ENCODE peak calls at places on chromosomes 16 and 17, in seven cellular contexts. T, B, W, S, N, M and C are unnamed samples.

GRCh38 chr17:58303981-58304734 is 23.4 kb upstream of the MPO start:
- DNase-seq in T (no peak), B (peak; percentile 8), W (no peak), S (peak; percentile 24), N (no peak), M (peak; percentile 52), C (no peak)

GRCh38 chr17:78272181-78272913 is 40.9 kb downstream of the TMEM235 start:
- DNase-seq in T (no peak), B (no peak), W (no peak), S (peak; percentile 30), N (peak; percentile 50), M (no peak), C (peak; percentile 95)

GRCh38 chr17:64004903-64005733 is 7.0 kb downstream of the PRR29 start:
- DNase-seq in T (no peak), B (no peak), W (no peak), S (no peak), N (no peak), M (no peak), C (no peak)

GRCh38 chr16:61887903-61888302 is 148.3 kb downstream of the CDH8 start:
- DNase-seq in T (no peak), B (no peak), W (no peak), S (peak; percentile 78), N (no peak), M (no peak), C (peak; percentile 39)

GRCh38 chr16:84509032-84509950 is 4.8 kb upstream of the MEAK7 start:
- DNase-seq in T (no peak), B (no peak), W (no peak), S (no peak), N (no peak), M (no peak), C (no peak)

GRCh38 chr16:10556240-10556639 is 24.2 kb downstream of the EMP2 start:
- DNase-seq in T (no peak), B (no peak), W (no peak), S (no peak), N (no peak), M (no peak), C (no peak)

GRCh38 chr17:79505199-79505598 is 105.7 kb downstream of the RBFOX3 start:
- DNase-seq in T (no peak), B (no peak), W (no peak), S (no peak), N (no peak), M (no peak), C (no peak)

GRCh38 chr17:5921919-5922318 is 148.3 kb upstream of the WSCD1 start:
- DNase-seq in T (no peak), B (peak; percentile 22), W (no peak), S (no peak), N (no peak), M (no peak), C (peak; percentile 5)

GRCh38 chr17:42553161-42553818 is 567 bp downstream of the HSD17B1 start:
- DNase-seq in T (no peak), B (no peak), W (no peak), S (no peak), N (no peak), M (no peak), C (peak; percentile 66)

GRCh38 chr17:43782903-43783462 is 2.7 kb downstream of the CFAP97D1 start:
- DNase-seq in T (no peak), B (no peak), W (no peak), S (no peak), N (no peak), M (no peak), C (no peak)

GRCh38 chr16:52069866-52070265 is 477.1 kb downstream of the TOX3 start:
- DNase-seq in T (no peak), B (no peak), W (no peak), S (peak; percentile 25), N (no peak), M (peak; percentile 22), C (no peak)

GRCh38 chr17:17785407-17785806 is 51.4 kb downstream of the SREBF1 start:
- DNase-seq in T (no peak), B (no peak), W (peak; percentile 28), S (no peak), N (no peak), M (no peak), C (no peak)
- H3K27ac ChIP-seq in T (no peak overlapping the region), B (peak overlapping the region; percentile 59), W (peak overlapping the region; percentile 95), S (no peak overlapping the region), N (no peak overlapping the region), M (no peak overlapping the region), C (no peak overlapping the region)

GRCh38 chr17:17305282-17305801 is 2.2 kb downstream of the NT5M start:
- DNase-seq in T (no peak), B (no peak), W (no peak), S (no peak), N (peak; percentile 47), M (no peak), C (no peak)

GRCh38 chr17:17304521-17304985 is 1.4 kb downstream of the NT5M start:
- DNase-seq in T (no peak), B (no peak), W (no peak), S (no peak), N (no peak), M (no peak), C (no peak)

GRCh38 chr17:17300624-17301568 is 2.3 kb upstream of the NT5M start:
- DNase-seq in T (no peak), B (peak; percentile 57), W (no peak), S (peak; percentile 17), N (peak; percentile 64), M (peak; percentile 88), C (no peak)

GRCh38 chr17:17303847-17304490 is 796 bp downstream of the NT5M start:
- DNase-seq in T (no peak), B (no peak), W (no peak), S (no peak), N (no peak), M (no peak), C (no peak)

DNA sequence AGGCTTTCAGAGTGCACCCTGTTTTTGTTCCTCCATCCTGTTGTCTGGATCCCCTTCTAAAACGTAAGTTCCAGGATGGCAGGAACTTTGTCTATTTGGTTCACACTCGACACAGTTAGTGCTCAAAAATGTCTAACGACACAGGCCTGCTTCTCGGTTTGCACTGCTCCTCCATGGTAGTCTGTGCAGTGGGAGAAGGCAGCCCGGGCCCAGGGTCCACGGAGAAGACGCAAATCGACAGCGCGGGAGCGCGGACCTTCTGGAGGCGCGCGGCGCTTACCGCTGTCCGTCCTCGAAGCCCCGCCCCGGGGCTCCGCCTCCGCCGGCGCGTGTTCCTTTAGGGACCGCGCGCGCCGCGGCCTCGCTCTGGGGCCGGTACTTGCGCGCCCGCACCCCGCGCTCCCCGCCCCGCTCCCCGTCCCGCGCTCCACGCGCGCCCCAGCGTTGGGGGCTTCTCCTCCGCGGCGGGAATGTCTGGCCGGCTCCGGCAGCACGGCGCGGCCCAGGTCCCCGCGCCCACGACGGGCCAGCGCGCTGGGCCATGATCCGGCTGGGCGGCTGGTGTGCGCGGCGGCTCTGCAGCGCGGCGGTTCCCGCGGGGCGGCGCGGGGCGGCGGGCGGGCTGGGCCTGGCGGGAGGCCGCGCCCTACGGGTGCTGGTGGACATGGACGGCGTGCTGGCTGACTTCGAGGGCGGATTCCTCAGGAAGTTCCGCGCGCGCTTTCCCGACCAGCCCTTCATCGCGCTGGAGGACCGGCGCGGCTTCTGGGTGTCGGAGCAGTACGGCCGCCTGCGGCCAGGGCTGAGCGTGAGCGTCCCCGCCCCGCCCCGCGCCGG is at the start of gene NT5M:
- DNase-seq in T (peak; percentile 19), B (no peak), W (peak; percentile 33), S (peak; percentile 34), N (peak; percentile 84), M (peak; percentile 33), C (no peak)
- H3K27ac ChIP-seq in T (peak within 1 kb of the TSS; percentile 43), B (peak within 1 kb of the TSS; percentile 81), W (peak within 1 kb of the TSS; percentile 69), S (no peak within 1 kb of the TSS), N (peak within 1 kb of the TSS; percentile 67), M (no peak within 1 kb of the TSS), C (no peak within 1 kb of the TSS)

GRCh38 chr17:61724777-61725176 is 133.8 kb upstream of the NACA2 start:
- DNase-seq in T (no peak), B (no peak), W (no peak), S (no peak), N (no peak), M (no peak), C (no peak)
- H3K27ac ChIP-seq in T (no peak overlapping the region), B (no peak overlapping the region), W (no peak overlapping the region), S (no peak overlapping the region), N (no peak overlapping the region), M (no peak overlapping the region), C (no peak overlapping the region)

DNA sequence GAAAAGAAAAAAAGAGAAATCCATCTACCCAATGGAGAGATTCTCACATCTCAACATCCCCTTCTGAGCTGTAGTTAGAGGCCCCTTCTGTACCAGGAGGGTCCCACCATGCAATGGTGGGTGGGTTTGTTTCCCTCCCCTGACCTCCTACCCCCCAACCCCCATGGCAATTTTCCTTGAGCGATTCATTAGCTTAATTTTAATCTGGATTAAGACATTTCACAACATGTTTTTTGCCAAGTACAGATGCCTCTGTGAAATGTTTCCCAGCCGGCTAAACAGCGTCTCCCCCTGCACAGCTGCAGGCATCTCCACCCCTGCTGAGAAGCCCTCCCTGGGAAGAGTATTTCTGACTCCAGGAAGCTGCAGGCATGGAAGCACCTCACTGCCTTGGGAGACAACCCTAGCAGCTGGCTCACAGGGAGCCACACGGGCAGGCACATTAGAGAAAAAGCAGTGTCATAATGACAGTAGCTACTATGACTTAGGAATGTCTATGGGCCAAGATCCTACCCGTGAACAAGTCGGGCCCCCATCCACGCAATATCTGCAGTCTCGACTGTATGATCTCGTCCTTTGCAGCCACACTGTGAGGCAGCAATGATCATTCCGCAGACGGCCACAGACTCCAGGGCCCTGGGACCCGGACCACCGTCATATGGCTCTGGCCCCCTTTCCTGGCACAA is 117.3 kb downstream of the ADCY9 start:
- DNase-seq in T (no peak), B (no peak), W (no peak), S (peak; percentile 60), N (no peak), M (no peak), C (no peak)
- H3K27ac ChIP-seq in T (peak overlapping the region; percentile 22), B (no peak overlapping the region), W (no peak overlapping the region), S (peak overlapping the region; percentile 49), N (no peak overlapping the region), M (no peak overlapping the region), C (no peak overlapping the region)

GRCh38 chr17:67458203-67458602 is 81.1 kb downstream of the PITPNC1 start:
- DNase-seq in T (no peak), B (no peak), W (no peak), S (no peak), N (no peak), M (no peak), C (no peak)

GRCh38 chr17:67452681-67453554 is 75.8 kb downstream of the PITPNC1 start:
- DNase-seq in T (no peak), B (no peak), W (no peak), S (no peak), N (peak; percentile 36), M (no peak), C (no peak)

GRCh38 chr17:67456103-67456502 is 79.0 kb downstream of the PITPNC1 start:
- DNase-seq in T (no peak), B (no peak), W (no peak), S (no peak), N (no peak), M (no peak), C (no peak)

GRCh38 chr17:67460097-67460496 is 83.0 kb downstream of the PITPNC1 start:
- DNase-seq in T (no peak), B (no peak), W (no peak), S (no peak), N (no peak), M (no peak), C (no peak)

GRCh38 chr17:67456889-67457288 is 79.8 kb downstream of the PITPNC1 start:
- DNase-seq in T (no peak), B (no peak), W (no peak), S (no peak), N (no peak), M (no peak), C (no peak)
- H3K27ac ChIP-seq in T (no peak overlapping the region), B (no peak overlapping the region), W (no peak overlapping the region), S (no peak overlapping the region), N (peak overlapping the region; percentile 33), M (no peak overlapping the region), C (no peak overlapping the region)